ENCODE peak calls at places on chromosomes 7 and 10, in six cellular contexts. K, S, D, A, B and X are unnamed samples. For H3K27me3, the result is how much of the 10 kb centered on the place peaks cover.

GRCh38 chr7:48084727-48085432 is 4.2 kb upstream of the UPP1 start:
- DNase-seq in K (peak), D (peak), A (peak), B (peak), S (peak), X (peak)

GRCh38 chr7:95324396-95324795 is at the start of gene PON1:
- DNase-seq in B (no peak), D (peak), K (no peak), A (no peak), S (peak), X (peak)

GRCh38 chr7:102832694-102833093 is 80.1 kb upstream of the LRRC17 start:
- DNase-seq in D (no peak), A (no peak), S (no peak), B (no peak), K (no peak), X (no peak)

GRCh38 chr7:1675673-1676549 is 5.8 kb downstream of the ELFN1 start:
- DNase-seq in A (no peak), B (no peak), D (no peak), S (no peak), K (no peak), X (no peak)

GRCh38 chr10:87767253-87767652 is 50.8 kb downstream of the ATAD1 start:
- DNase-seq in S (no peak), D (no peak), A (no peak), B (no peak), K (no peak), X (no peak)

GRCh38 chr10:89307213-89307612 is 5.4 kb downstream of the IFIT2 start:
- DNase-seq in A (no peak), D (no peak), K (no peak), B (no peak), S (no peak), X (no peak)

GRCh38 chr7:33444501-33444900 is 315.1 kb downstream of the BBS9 start:
- DNase-seq in S (no peak), B (no peak), D (no peak), K (no peak), A (no peak), X (no peak)

GRCh38 chr10:22427101-22427500 is 81.8 kb downstream of the SPAG6 start:
- DNase-seq in S (no peak), B (peak), D (no peak), A (no peak), K (no peak), X (no peak)

GRCh38 chr7:94511763-94512162 is 2.2 kb downstream of the CASD1 start:
- DNase-seq in B (peak), A (no peak), D (no peak), K (no peak), S (no peak), X (no peak)

GRCh38 chr10:17416442-17417211 is 37.8 kb downstream of the ST8SIA6 start:
- DNase-seq in A (no peak), B (no peak), D (no peak), K (no peak), S (no peak), X (no peak)

GRCh38 chr10:12513775-12514663 is 164.7 kb downstream of the CAMK1D start:
- DNase-seq in B (no peak), S (no peak), K (no peak), D (no peak), A (no peak), X (no peak)

GRCh38 chr7:34011711-34012110 is 106.4 kb downstream of the BMPER start:
- DNase-seq in K (no peak), S (no peak), A (no peak), D (no peak), B (no peak), X (no peak)

GRCh38 chr10:118968482-118968881 is 61.0 kb upstream of the NANOS1 start:
- DNase-seq in D (no peak), S (no peak), A (no peak), K (no peak), B (no peak), X (no peak)

GRCh38 chr7:101466871-101467270 is 104.2 kb downstream of the COL26A1 start:
- DNase-seq in A (no peak), B (no peak), K (no peak), D (peak), S (no peak), X (no peak)

GRCh38 chr7:106108988-106109387 is 3.1 kb downstream of the SYPL1 start:
- DNase-seq in B (no peak), A (no peak), D (no peak), S (no peak), K (peak), X (no peak)

GRCh38 chr7:18086165-18087030 is 58.8 kb upstream of the PRPS1L1 start:
- DNase-seq in S (no peak), B (peak), A (no peak), K (peak), D (no peak), X (no peak)

GRCh38 chr10:31698169-31698890 is 230.3 kb downstream of the ARHGAP12 start:
- DNase-seq in K (no peak), B (no peak), D (no peak), S (no peak), A (no peak), X (no peak)

GRCh38 chr10:71391701-71392100 is 5.0 kb upstream of the CDH23 start:
- DNase-seq in K (no peak), A (no peak), S (no peak), D (no peak), B (no peak), X (no peak)

GRCh38 chr10:100664509-100664908 is 80.9 kb upstream of the PAX2 start:
- DNase-seq in A (no peak), B (no peak), D (no peak), S (no peak), K (no peak), X (no peak)

GRCh38 chr10:100659361-100660098 is 85.9 kb upstream of the PAX2 start:
- DNase-seq in D (no peak), S (no peak), K (no peak), B (no peak), A (no peak), X (no peak)

GRCh38 chr10:100662067-100662466 is 83.3 kb upstream of the PAX2 start:
- DNase-seq in S (no peak), A (no peak), K (no peak), D (no peak), B (no peak), X (no peak)

GRCh38 chr10:100660945-100661344 is 84.4 kb upstream of the PAX2 start:
- DNase-seq in A (no peak), S (no peak), B (peak), D (no peak), K (no peak), X (no peak)

DNA sequence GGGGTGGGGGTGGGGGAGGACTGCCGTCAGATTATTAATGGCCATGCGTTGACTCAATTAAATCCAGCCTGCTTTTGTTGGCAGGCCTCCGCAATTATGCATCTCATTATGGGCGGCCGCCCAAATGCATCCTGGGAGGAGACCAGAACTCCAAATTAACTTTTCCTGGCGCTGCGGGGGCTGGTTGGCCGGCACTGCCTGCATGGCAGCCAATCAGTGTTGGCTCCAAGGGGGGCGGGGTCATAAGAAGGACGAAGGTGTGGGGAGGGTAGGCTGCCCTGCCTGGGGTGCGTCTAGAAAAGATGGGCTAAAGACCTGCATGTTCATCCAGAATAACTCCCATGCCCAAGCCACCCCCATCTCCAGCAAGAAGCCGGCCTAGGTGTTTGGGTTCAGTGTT is 83.8 kb upstream of the PAX2 start:
- DNase-seq in A (no peak), B (no peak), K (no peak), D (no peak), S (no peak), X (no peak)
- H3K27me3 ChIP-seq in A (half or more), B (under half), K (under half), D (under half), S (under half), X (under half)

GRCh38 chr7:151851782-151852181 is 25.1 kb downstream of the PRKAG2 start:
- DNase-seq in B (no peak), S (no peak), K (peak), D (no peak), A (peak), X (no peak)
- H3K4me3 ChIP-seq in B (no peak), S (peak), K (peak), D (no peak), A (peak), X (no peak)

GRCh38 chr7:40199076-40199802 is 64.4 kb downstream of the SUGCT start:
- DNase-seq in S (no peak), A (no peak), D (no peak), B (peak), K (no peak), X (no peak)

GRCh38 chr7:40200791-40201190 is 66.0 kb downstream of the SUGCT start:
- DNase-seq in K (no peak), D (no peak), B (peak), A (no peak), S (no peak), X (no peak)

GRCh38 chr7:40205992-40206391 is 71.2 kb downstream of the SUGCT start:
- DNase-seq in D (no peak), B (no peak), A (no peak), K (no peak), S (no peak), X (no peak)

GRCh38 chr7:40204581-40204980 is 69.8 kb downstream of the SUGCT start:
- DNase-seq in S (no peak), A (no peak), B (no peak), D (no peak), K (no peak), X (no peak)

DNA sequence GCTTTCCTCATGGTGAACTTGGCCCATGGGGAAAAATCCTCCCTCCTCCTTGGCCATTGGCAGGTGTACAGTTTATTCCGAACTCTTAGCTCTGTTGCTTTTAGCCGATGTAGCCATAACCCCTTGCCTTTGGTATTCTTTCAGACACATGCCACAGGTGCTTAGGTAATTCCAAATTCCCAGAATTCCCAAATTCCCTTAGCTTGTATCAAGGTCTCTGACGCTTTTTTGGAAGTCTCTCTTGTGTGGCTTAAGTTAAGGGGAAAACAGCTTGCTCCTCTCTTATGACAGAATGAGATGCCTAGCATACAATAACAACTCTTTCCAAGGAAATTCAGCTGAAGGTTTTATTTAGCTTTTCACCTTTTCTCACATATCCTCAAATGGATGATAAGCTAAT is 68.0 kb downstream of the SUGCT start:
- DNase-seq in A (no peak), D (no peak), K (no peak), S (no peak), B (no peak), X (no peak)
- H3K27me3 ChIP-seq in A (under half), D (under half), K (under half), S (under half), B (under half), X (under half)

GRCh38 chr7:158248816-158249215 is 338.8 kb downstream of the PTPRN2 start:
- DNase-seq in B (no peak), S (no peak), A (no peak), D (no peak), K (no peak), X (no peak)

GRCh38 chr7:158252081-158252836 is 335.4 kb downstream of the PTPRN2 start:
- DNase-seq in B (no peak), S (no peak), A (no peak), D (no peak), K (no peak), X (no peak)

GRCh38 chr7:158247758-158248487 is 339.7 kb downstream of the PTPRN2 start:
- DNase-seq in A (no peak), K (no peak), B (no peak), S (no peak), D (no peak), X (no peak)

GRCh38 chr7:158251061-158251965 is 336.3 kb downstream of the PTPRN2 start:
- DNase-seq in S (no peak), B (no peak), A (no peak), D (no peak), K (no peak), X (no peak)

GRCh38 chr7:158249692-158250091 is 337.9 kb downstream of the PTPRN2 start:
- DNase-seq in A (no peak), S (no peak), K (no peak), D (no peak), B (no peak), X (no peak)
- H3K4me3 ChIP-seq in A (no peak), S (no peak), K (no peak), D (no peak), B (no peak), X (no peak)

DNA sequence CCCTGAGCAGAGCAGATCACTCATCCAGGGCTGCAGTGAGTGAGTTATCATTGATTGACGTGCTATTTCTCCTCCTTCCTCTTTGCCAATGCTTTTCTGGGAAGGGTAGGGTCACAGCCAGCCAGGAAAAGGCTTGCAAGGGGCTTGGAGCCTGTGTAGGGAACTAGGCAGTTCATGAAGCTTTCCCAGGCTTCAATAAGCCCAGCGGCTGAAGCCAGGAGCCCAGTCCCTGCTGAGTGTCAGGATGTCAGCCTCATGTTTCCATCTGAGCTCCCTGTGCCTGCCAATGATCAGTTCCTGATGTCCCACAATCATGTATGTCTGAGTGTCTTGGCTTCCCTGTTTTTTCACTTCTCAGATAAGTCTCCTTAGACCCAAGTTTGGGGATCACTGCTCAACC is 584.8 kb downstream of the GALNT17 start:
- DNase-seq in D (no peak), S (no peak), K (no peak), A (no peak), B (no peak), X (no peak)
- H3K27me3 ChIP-seq in D (under half), S (under half), K (under half), A (under half), B (under half), X (under half)

GRCh38 chr10:11328264-11329054 is 283.0 kb downstream of the USP6NL start:
- DNase-seq in A (no peak), K (peak), D (no peak), S (no peak), B (no peak), X (no peak)
- H3K4me3 ChIP-seq in A (no peak), K (no peak), D (no peak), S (no peak), B (no peak), X (no peak)

GRCh38 chr7:49866076-49866735 is 92.8 kb downstream of the VWC2 start:
- DNase-seq in K (no peak), D (no peak), S (no peak), B (peak), A (no peak), X (no peak)
- H3K27me3 ChIP-seq in K (under half), D (under half), S (under half), B (under half), A (under half), X (under half)